ENCODE peak calls at places on chromosomes 4 and X, in five cellular contexts. G is WTC11, H is fibroblast of pulmonary artery, P is glutamatergic neuron, W is spleen. U is an unnamed sample.

GRCh38 chr4:10461091-10461849 is 4.0 kb upstream of the ZNF518B start:
- DNase-seq in G (peak), H (peak), P (peak), W (peak), U (peak)

GRCh38 chrX:19893722-19894121 is 6.3 kb upstream of the SH3KBP1 start:
- DNase-seq in G (no peak), H (peak), P (no peak), W (no peak), U (peak)

GRCh38 chrX:102950908-102951866 is 14.1 kb downstream of the RAB40AL start:
- DNase-seq in G (peak), H (peak), P (peak), W (no peak), U (peak)

GRCh38 chrX:151359931-151360871 is 36.8 kb upstream of the VMA21 start:
- DNase-seq in G (peak), H (peak), P (peak), W (peak), U (no peak)

GRCh38 chrX:9921407-9921806 is 45.8 kb upstream of the CLDN34 start:
- DNase-seq in G (no peak), H (no peak), P (no peak), W (no peak), U (no peak)

GRCh38 chr4:140802591-140802990 is 46.4 kb upstream of the TBC1D9 start:
- DNase-seq in G (no peak), H (no peak), P (no peak), W (no peak), U (no peak)

GRCh38 chrX:91435465-91435864 is 826 bp downstream of the PABPC5 start:
- DNase-seq in G (no peak), H (no peak), P (peak), W (no peak), U (peak)

GRCh38 chr4:106809083-106809482 is 227.0 kb downstream of the DKK2 start:
- DNase-seq in G (no peak), H (peak), P (no peak), W (no peak), U (peak)

GRCh38 chr4:172225457-172225856 is 412.3 kb downstream of the GALNTL6 start:
- DNase-seq in G (no peak), H (no peak), P (no peak), W (no peak), U (no peak)

GRCh38 chr4:80255374-80256095 is 10.9 kb upstream of the FGF5 start:
- DNase-seq in G (no peak), H (no peak), P (no peak), W (no peak), U (peak)

GRCh38 chr4:24930136-24930535 is 17.3 kb upstream of the CCDC149 start:
- DNase-seq in G (no peak), H (peak), P (no peak), W (no peak), U (peak)

GRCh38 chr4:23324291-23324690 is 565.6 kb downstream of the PPARGC1A start:
- DNase-seq in G (no peak), H (peak), P (no peak), W (no peak), U (no peak)

GRCh38 chrX:47483310-47484268 is 567 bp upstream of the ZNF41 start:
- DNase-seq in G (peak), H (peak), P (peak), W (peak), U (peak)

GRCh38 chr4:21380861-21381260 is 567.7 kb downstream of the KCNIP4 start:
- DNase-seq in G (no peak), H (no peak), P (no peak), W (no peak), U (no peak)

GRCh38 chr4:624705-625590 is at the start of gene PDE6B:
- DNase-seq in G (peak), H (no peak), P (no peak), W (peak), U (no peak)

GRCh38 chr4:2911868-2912267 is 51.3 kb downstream of the NOP14 start:
- DNase-seq in G (no peak), H (no peak), P (no peak), W (no peak), U (no peak)

GRCh38 chr4:95428216-95429085 is 120.3 kb downstream of the UNC5C start:
- DNase-seq in G (no peak), H (no peak), P (no peak), W (no peak), U (no peak)

GRCh38 chr4:150297861-150298474 is 219.7 kb downstream of the DCLK2 start:
- DNase-seq in G (peak), H (peak), P (peak), W (no peak), U (peak)

GRCh38 chrX:71679575-71680207 is 12.3 kb downstream of the LOC101059915 start:
- DNase-seq in G (no peak), H (no peak), P (no peak), W (peak), U (no peak)

GRCh38 chrX:101415180-101416130 is 7.4 kb downstream of the HNRNPH2 start:
- DNase-seq in G (no peak), H (peak), P (no peak), W (no peak), U (peak)

GRCh38 chr4:88975925-88976511 is 81.0 kb downstream of the FAM13A start:
- DNase-seq in G (no peak), H (no peak), P (no peak), W (no peak), U (peak)

GRCh38 chr4:1910643-1911042 is 39.5 kb downstream of the NSD2 start:
- DNase-seq in G (peak), H (peak), P (peak), W (no peak), U (peak)

GRCh38 chrX:129979207-129979920 is 3.1 kb upstream of the BCORL1 start:
- DNase-seq in G (no peak), H (no peak), P (peak), W (peak), U (no peak)

GRCh38 chr4:17024430-17024829 is 126.0 kb upstream of the LDB2 start:
- DNase-seq in G (no peak), H (peak), P (no peak), W (no peak), U (peak)

GRCh38 chr4:77327151-77327550 is 170.1 kb downstream of the CCNG2 start:
- DNase-seq in G (no peak), H (no peak), P (no peak), W (no peak), U (no peak)

GRCh38 chr4:30953799-30954198 is 233.6 kb downstream of the PCDH7 start:
- DNase-seq in G (no peak), H (no peak), P (no peak), W (no peak), U (no peak)

DNA sequence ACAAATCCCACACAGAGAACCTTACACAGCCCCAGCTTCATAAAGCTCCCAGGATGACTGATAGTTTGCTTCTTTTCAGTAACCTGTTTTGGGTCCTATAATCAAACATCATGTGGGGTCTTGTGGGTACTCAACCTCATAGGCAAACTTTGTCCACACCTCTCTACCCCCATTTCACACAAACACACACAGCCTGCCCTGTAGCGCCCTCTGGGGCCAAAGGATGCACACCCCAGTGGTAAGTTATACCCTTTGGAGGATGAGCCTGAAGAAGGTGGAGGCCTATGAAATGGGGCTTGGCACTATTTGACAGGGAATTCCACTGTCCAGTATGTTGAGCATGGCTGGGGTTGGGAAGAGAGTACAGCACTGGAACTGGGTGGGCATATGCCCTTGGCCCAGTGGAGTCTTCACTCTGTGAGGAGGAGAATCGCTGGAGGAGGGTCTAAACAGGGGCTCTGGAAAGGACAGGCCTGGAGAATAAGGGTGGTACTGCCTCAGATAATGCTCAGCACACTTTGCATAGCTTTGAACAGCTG is 30.5 kb upstream of the COL25A1 start:
- DNase-seq in G (peak), H (peak), P (peak), W (no peak), U (peak)
- TF ChIP-seq CTCF in G (peak), H (peak), P (no peak), W (peak), U (peak)

DNA sequence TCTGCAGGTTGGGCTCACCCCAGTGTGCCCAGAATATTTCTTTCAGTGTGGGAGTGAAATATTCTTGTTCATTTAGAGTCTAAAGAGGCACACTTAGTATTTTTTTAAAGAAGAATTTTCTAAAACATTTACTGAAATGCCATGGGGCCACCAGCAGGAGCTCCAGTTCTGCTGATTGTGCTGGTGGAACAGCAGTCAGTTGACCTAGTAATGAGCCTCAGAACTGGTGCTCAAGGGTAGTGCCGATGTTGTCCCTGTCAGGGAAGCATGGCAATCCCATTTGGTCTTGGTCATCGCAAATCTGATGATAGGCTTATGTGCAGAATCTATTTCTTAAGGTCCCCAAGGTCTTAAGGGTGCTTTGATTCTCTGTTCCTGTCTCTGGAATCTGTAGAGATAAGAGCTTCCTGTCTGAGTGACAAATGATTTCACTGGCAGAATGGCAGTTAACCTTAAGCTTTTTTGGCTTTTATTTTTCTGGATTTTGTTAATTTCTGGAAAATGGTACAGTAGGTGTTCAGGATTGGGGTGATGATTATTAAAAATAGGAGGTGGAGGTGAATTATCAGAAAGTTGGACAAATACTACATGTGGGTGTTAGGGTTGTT is 31.3 kb downstream of the JADE1 start:
- DNase-seq in G (no peak), H (no peak), P (no peak), W (no peak), U (no peak)
- TF ChIP-seq CTCF in G (no peak), H (peak), P (no peak), W (no peak), U (no peak)

GRCh38 chr4:147843162-147843561 is 111.3 kb downstream of the ARHGAP10 start:
- DNase-seq in G (no peak), H (no peak), P (no peak), W (no peak), U (no peak)
- TF ChIP-seq CTCF in G (no peak), H (peak), P (no peak), W (no peak), U (no peak)

GRCh38 chrX:154710309-154710708 is 40.6 kb downstream of the GAB3 start:
- DNase-seq in G (peak), H (no peak), P (no peak), W (no peak), U (no peak)
- TF ChIP-seq CTCF in G (peak), H (no peak), P (no peak), W (no peak), U (no peak)

GRCh38 chrX:153648358-153649177 is 1.6 kb downstream of the DUSP9 start:
- DNase-seq in G (no peak), H (no peak), P (no peak), W (peak), U (no peak)

GRCh38 chrX:153650959-153651358 is 4.0 kb downstream of the DUSP9 start:
- DNase-seq in G (no peak), H (no peak), P (no peak), W (peak), U (no peak)

GRCh38 chrX:153649178-153649914 is 2.3 kb downstream of the DUSP9 start:
- DNase-seq in G (peak), H (no peak), P (peak), W (peak), U (no peak)

GRCh38 chrX:153651540-153652079 is 4.6 kb downstream of the DUSP9 start:
- DNase-seq in G (no peak), H (no peak), P (no peak), W (peak), U (no peak)

GRCh38 chrX:153649915-153650782 is 3.1 kb downstream of the DUSP9 start:
- DNase-seq in G (no peak), H (no peak), P (no peak), W (peak), U (no peak)
- TF ChIP-seq CTCF in G (no peak), H (no peak), P (no peak), W (no peak), U (no peak)

GRCh38 chr4:112516401-112517066 is 554 bp upstream of the NEUROG2 start:
- DNase-seq in G (peak), H (no peak), P (peak), W (no peak), U (no peak)

GRCh38 chr4:112516076-112516385 is at the start of gene NEUROG2:
- DNase-seq in G (peak), H (no peak), P (peak), W (no peak), U (no peak)

GRCh38 chr4:112517911-112518310 is 1.9 kb upstream of the NEUROG2 start:
- DNase-seq in G (no peak), H (no peak), P (no peak), W (no peak), U (no peak)

GRCh38 chr4:112518675-112519074 is 2.7 kb upstream of the NEUROG2 start:
- DNase-seq in G (no peak), H (no peak), P (no peak), W (no peak), U (no peak)

GRCh38 chr4:112517067-112517588 is 1.1 kb upstream of the NEUROG2 start:
- DNase-seq in G (peak), H (no peak), P (peak), W (no peak), U (no peak)
- TF ChIP-seq CTCF in G (no peak), H (no peak), P (no peak), W (no peak), U (no peak)

GRCh38 chrX:41457618-41458192 is 10.6 kb downstream of the NYX start:
- DNase-seq in G (peak), H (no peak), P (no peak), W (no peak), U (no peak)
- TF ChIP-seq CTCF in G (no peak), H (peak), P (no peak), W (peak), U (peak)

U was measured in fibroblast of mammary gland.